ENCODE peak calls at places on chromosomes 3 and 15, in six cellular contexts. P is cardiac fibroblast, C is left lung, M is coronary artery, Q is endodermal cell, W is lower lobe of right lung. D is an unnamed sample.

GRCh38 chr15:68305420-68305871 is 27.9 kb downstream of the FEM1B start:
- DNase-seq in P (no peak), C (no peak), M (peak; percentile 50), Q (peak; percentile 64), W (no peak), D (no peak)

GRCh38 chr15:93235926-93236781 is 147.1 kb upstream of the RGMA start:
- DNase-seq in P (no peak), C (peak; percentile 85), M (no peak), Q (no peak), W (peak; percentile 82), D (no peak)

GRCh38 chr3:37608061-37608702 is 253.5 kb upstream of the CTDSPL start:
- DNase-seq in P (peak; percentile 81), C (no peak), M (no peak), Q (no peak), W (no peak), D (peak; percentile 22)

GRCh38 chr3:132592211-132592610 is 4.9 kb upstream of the ACKR4 start:
- DNase-seq in P (no peak), C (no peak), M (no peak), Q (no peak), W (no peak), D (no peak)

GRCh38 chr15:29123171-29123570 is 146.5 kb downstream of the NSMCE3 start:
- DNase-seq in P (no peak), C (no peak), M (no peak), Q (no peak), W (peak; percentile 32), D (no peak)

GRCh38 chr3:7964899-7965298 is 536.7 kb upstream of the LMCD1 start:
- DNase-seq in P (no peak), C (no peak), M (no peak), Q (no peak), W (no peak), D (no peak)

GRCh38 chr15:85379403-85380131 is 836 bp upstream of the AKAP13 start:
- DNase-seq in P (peak; percentile 38), C (no peak), M (no peak), Q (peak; percentile 62), W (no peak), D (no peak)

GRCh38 chr15:26032162-26032846 is 169.2 kb upstream of the ATP10A start:
- DNase-seq in P (no peak), C (no peak), M (no peak), Q (no peak), W (no peak), D (no peak)

GRCh38 chr3:184186184-184186901 is at the start of gene ABCF3:
- DNase-seq in P (peak; percentile 64), C (no peak), M (no peak), Q (no peak), W (peak; percentile 76), D (no peak)

GRCh38 chr3:52245322-52246263 is at the start of gene PPM1M:
- DNase-seq in P (peak; percentile 30), C (peak; percentile 59), M (peak; percentile 80), Q (peak; percentile 88), W (peak; percentile 73), D (peak; percentile 33)

GRCh38 chr15:85592148-85592547 is 202.6 kb downstream of the KLHL25 start:
- DNase-seq in P (peak; percentile 92), C (no peak), M (no peak), Q (no peak), W (no peak), D (peak; percentile 86)

GRCh38 chr3:74066456-74066855 is 441.7 kb upstream of the PDZRN3 start:
- DNase-seq in P (no peak), C (no peak), M (no peak), Q (peak; percentile 50), W (no peak), D (no peak)

GRCh38 chr15:99409097-99409473 is 156.7 kb upstream of the MEF2A start:
- DNase-seq in P (peak; percentile 75), C (peak; percentile 68), M (peak; percentile 78), Q (peak; percentile 85), W (peak; percentile 78), D (peak; percentile 46)

GRCh38 chr15:77815015-77815414 is 182.3 kb upstream of the LINGO1 start:
- DNase-seq in P (no peak), C (no peak), M (no peak), Q (no peak), W (no peak), D (no peak)

GRCh38 chr3:64030741-64031140 is 7.4 kb upstream of the PSMD6 start:
- DNase-seq in P (peak; percentile 74), C (peak; percentile 69), M (peak; percentile 74), Q (peak; percentile 94), W (peak; percentile 76), D (peak; percentile 54)

GRCh38 chr15:75031773-75032302 is 8.4 kb downstream of the PPCDC start:
- DNase-seq in P (no peak), C (no peak), M (no peak), Q (no peak), W (no peak), D (no peak)

GRCh38 chr15:75029378-75030022 is 6.1 kb downstream of the PPCDC start:
- DNase-seq in P (peak; percentile 91), C (peak; percentile 93), M (peak; percentile 97), Q (peak; percentile 97), W (peak; percentile 95), D (peak; percentile 81)

GRCh38 chr15:75028991-75029377 is 5.6 kb downstream of the PPCDC start:
- DNase-seq in P (no peak), C (no peak), M (no peak), Q (no peak), W (no peak), D (no peak)

GRCh38 chr15:75030023-75030413 is 6.6 kb downstream of the PPCDC start:
- DNase-seq in P (peak; percentile 32), C (peak; percentile 49), M (peak; percentile 91), Q (no peak), W (no peak), D (no peak)

DNA sequence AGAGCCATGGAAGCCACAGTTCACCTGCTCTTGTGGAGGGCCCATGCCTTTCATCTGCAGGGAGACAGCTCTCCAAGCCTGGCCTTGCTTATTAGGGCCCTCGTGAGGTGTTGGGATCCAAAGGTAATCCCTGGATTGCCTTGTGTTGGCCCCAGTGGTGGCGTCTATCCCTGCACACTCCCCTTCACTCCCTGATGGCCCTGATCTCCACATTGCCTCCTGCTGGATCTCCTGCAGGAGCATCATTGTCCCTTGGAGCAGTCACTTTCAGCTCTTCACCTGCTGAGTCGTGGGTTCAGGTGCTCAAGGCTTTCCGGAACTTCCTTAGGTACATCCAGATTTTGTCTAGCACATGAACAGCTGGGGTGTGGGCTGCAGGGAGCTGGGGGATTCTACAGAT is 7.0 kb downstream of the PPCDC start:
- DNase-seq in P (no peak), C (no peak), M (no peak), Q (no peak), W (no peak), D (no peak)
- H3K4me3 ChIP-seq in P (no peak overlapping the region), C (no peak overlapping the region), M (peak overlapping the region; percentile 64), Q (no peak overlapping the region), W (no peak overlapping the region), D (no peak overlapping the region)

GRCh38 chr3:27141668-27142067 is 227.5 kb downstream of the NEK10 start:
- DNase-seq in P (peak; percentile 10), C (no peak), M (no peak), Q (peak; percentile 49), W (no peak), D (no peak)
- TF ChIP-seq CTCF in P (no peak), C (no peak), M (no peak), Q (peak; percentile 68), W (no peak), D (no peak)

GRCh38 chr3:15345051-15345607 is 12.7 kb upstream of the SH3BP5 start:
- DNase-seq in P (no peak), C (no peak), M (no peak), Q (no peak), W (no peak), D (no peak)

GRCh38 chr3:15347104-15347736 is 14.8 kb upstream of the SH3BP5 start:
- DNase-seq in P (no peak), C (no peak), M (no peak), Q (no peak), W (no peak), D (no peak)

GRCh38 chr3:15347737-15348110 is 15.3 kb upstream of the SH3BP5 start:
- DNase-seq in P (no peak), C (no peak), M (no peak), Q (no peak), W (no peak), D (no peak)

GRCh38 chr3:15345608-15346137 is 13.3 kb upstream of the SH3BP5 start:
- DNase-seq in P (no peak), C (no peak), M (no peak), Q (no peak), W (no peak), D (no peak)

DNA sequence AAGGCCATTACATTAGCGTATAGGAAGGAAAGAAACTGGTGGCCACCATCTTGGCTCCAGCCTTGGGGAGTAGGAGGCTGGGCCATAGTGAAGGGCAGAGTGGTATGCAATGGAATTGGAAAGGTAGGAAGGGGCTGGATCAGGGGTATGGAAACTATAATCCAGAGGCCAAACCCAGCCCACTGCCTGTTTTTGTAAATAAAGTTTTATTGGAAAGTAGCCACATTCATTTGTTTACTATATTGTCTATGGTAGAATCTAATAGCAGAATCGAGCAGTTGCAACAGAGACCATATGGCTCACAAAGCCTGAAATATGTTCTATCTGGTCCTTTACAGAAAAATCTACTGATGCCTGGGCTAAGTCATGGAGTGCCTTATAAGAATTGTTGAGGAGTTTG is 14.1 kb upstream of the SH3BP5 start:
- DNase-seq in P (no peak), C (no peak), M (no peak), Q (no peak), W (no peak), D (no peak)
- H3K4me3 ChIP-seq in P (no peak overlapping the region), C (no peak overlapping the region), M (no peak overlapping the region), Q (no peak overlapping the region), W (no peak overlapping the region), D (no peak overlapping the region)

GRCh38 chr3:163043074-163043473 is 1546.5 kb downstream of the OTOL1 start:
- DNase-seq in P (peak; percentile 45), C (no peak), M (no peak), Q (no peak), W (no peak), D (no peak)
- TF ChIP-seq CTCF in P (peak; percentile 55), C (no peak), M (no peak), Q (peak; percentile 61), W (no peak), D (peak; percentile 24)

GRCh38 chr15:66655997-66656396 is 46.0 kb upstream of the SMAD6 start:
- DNase-seq in P (no peak), C (no peak), M (no peak), Q (no peak), W (no peak), D (no peak)
- H3K4me3 ChIP-seq in P (no peak overlapping the region), C (no peak overlapping the region), M (no peak overlapping the region), Q (no peak overlapping the region), W (peak overlapping the region; percentile 45), D (no peak overlapping the region)

GRCh38 chr3:142028174-142028833 is 121.0 kb downstream of the TFDP2 start:
- DNase-seq in P (peak; percentile 90), C (no peak), M (no peak), Q (peak; percentile 63), W (no peak), D (peak; percentile 90)
- TF ChIP-seq CTCF in P (no peak), C (no peak), M (no peak), Q (peak; percentile 16), W (peak; percentile 6), D (no peak)

D was measured in astrocyte of the spinal cord.